ENCODE peak calls at places on chromosomes 12 and 14, in four cellular contexts. E, W, Z and A are unnamed samples.
A peak's percentile ranks its signal among the peaks of the same experiment; 100 is the strongest.

GRCh38 chr12:120538281-120539156 is 4.4 kb downstream of the RNF10 start:
- DNase-seq in W (no peak), E (no peak), Z (no peak), A (no peak)

GRCh38 chr14:99412122-99413061 is 68.3 kb downstream of the SETD3 start:
- DNase-seq in W (no peak), E (peak; percentile 56), Z (no peak), A (peak; percentile 39)

GRCh38 chr14:104851896-104852663 is 13.0 kb upstream of the CEP170B start:
- DNase-seq in E (peak; percentile 20), W (no peak), Z (no peak), A (no peak)

GRCh38 chr14:55580401-55581010 is 499 bp downstream of the KTN1 start:
- DNase-seq in E (peak; percentile 70), W (no peak), Z (no peak), A (peak; percentile 79)

GRCh38 chr12:10607885-10608458 is 5.4 kb downstream of the MAGOHB start:
- DNase-seq in Z (no peak), W (no peak), E (no peak), A (no peak)

GRCh38 chr12:95380997-95381786 is 92.8 kb upstream of the METAP2 start:
- DNase-seq in W (no peak), Z (peak; percentile 5), E (no peak), A (no peak)

GRCh38 chr12:31362115-31362758 is 36.3 kb upstream of the SINHCAF start:
- DNase-seq in Z (no peak), E (peak; percentile 61), W (no peak), A (peak; percentile 69)

GRCh38 chr14:61337893-61338292 is 16.5 kb downstream of the PRKCH start:
- DNase-seq in Z (no peak), E (no peak), W (no peak), A (no peak)

GRCh38 chr14:21084396-21084795 is 14.1 kb downstream of the ZNF219 start:
- DNase-seq in W (no peak), E (no peak), Z (no peak), A (no peak)

GRCh38 chr14:27587103-27587502 is 989.3 kb upstream of the NOVA1 start:
- DNase-seq in Z (no peak), E (no peak), W (no peak), A (no peak)

GRCh38 chr12:8953773-8954402 is 4.4 kb upstream of the M6PR start:
- DNase-seq in Z (no peak), E (no peak), W (no peak), A (no peak)

GRCh38 chr14:34426313-34427295 is 35.4 kb downstream of the SPTSSA start:
- DNase-seq in E (no peak), Z (no peak), W (no peak), A (no peak)

GRCh38 chr12:52721838-52722470 is 18.6 kb upstream of the KRT77 start:
- DNase-seq in E (no peak), W (no peak), Z (no peak), A (no peak)